ENCODE peak calls at places on chromosome 2, in six cellular contexts. Z is right lobe of liver; I is cardiac muscle cell; A is CD4-positive, alpha-beta memory T cell; U is H1; N is suprapubic skin. S is an unnamed sample.

GRCh38 chr2:238247841-238248440 is 8.1 kb upstream of the HES6 start:
- DNase-seq in Z (no peak), I (no peak), A (no peak), U (no peak), N (no peak), S (no peak)

GRCh38 chr2:47516496-47517104 is 113.6 kb downstream of the MSH2 start:
- DNase-seq in Z (no peak), I (no peak), A (no peak), U (no peak), N (no peak), S (no peak)

GRCh38 chr2:161063074-161063945 is 96.9 kb upstream of the TANK start:
- DNase-seq in Z (peak; percentile 67), I (peak; percentile 89), A (peak; percentile 62), U (peak; percentile 41), N (peak; percentile 88), S (peak; percentile 58)

GRCh38 chr2:135189148-135189547 is 137.1 kb downstream of the RAB3GAP1 start:
- DNase-seq in Z (no peak), I (no peak), A (no peak), U (no peak), N (no peak), S (no peak)

GRCh38 chr2:130917006-130917688 is 80.4 kb downstream of the ARHGEF4 start:
- DNase-seq in Z (no peak), I (no peak), A (no peak), U (no peak), N (no peak), S (no peak)

GRCh38 chr2:200086911-200087310 is 131.5 kb downstream of the MAIP1 start:
- DNase-seq in Z (no peak), I (no peak), A (no peak), U (no peak), N (no peak), S (no peak)

GRCh38 chr2:42142476-42143184 is 26.5 kb upstream of the EML4 start:
- DNase-seq in Z (no peak), I (peak; percentile 79), A (no peak), U (no peak), N (no peak), S (peak; percentile 73)

GRCh38 chr2:144938308-144938709 is 418.4 kb upstream of the ZEB2 start:
- DNase-seq in Z (no peak), I (peak; percentile 94), A (no peak), U (no peak), N (no peak), S (no peak)

GRCh38 chr2:170972508-170973224 is 43.6 kb downstream of the GORASP2 start:
- DNase-seq in Z (peak; percentile 60), I (no peak), A (no peak), U (no peak), N (no peak), S (no peak)

GRCh38 chr2:233252227-233252626 is 754 bp downstream of the ATG16L1 start:
- DNase-seq in Z (no peak), I (no peak), A (peak; percentile 20), U (no peak), N (no peak), S (no peak)

GRCh38 chr2:225465827-225466226 is 66.3 kb downstream of the NYAP2 start:
- DNase-seq in Z (no peak), I (no peak), A (no peak), U (peak; percentile 41), N (no peak), S (no peak)

GRCh38 chr2:219658447-219658846 is 31.0 kb downstream of the SLC4A3 start:
- DNase-seq in Z (no peak), I (peak; percentile 59), A (no peak), U (no peak), N (no peak), S (no peak)

GRCh38 chr2:39484206-39484605 is 47.1 kb upstream of the MAP4K3 start:
- DNase-seq in Z (no peak), I (no peak), A (no peak), U (no peak), N (no peak), S (no peak)

GRCh38 chr2:153872311-153873061 is 764 bp downstream of the GALNT13 start:
- DNase-seq in Z (no peak), I (no peak), A (no peak), U (no peak), N (no peak), S (peak; percentile 8)

GRCh38 chr2:108604196-108604595 is 69.9 kb downstream of the LIMS1 start:
- DNase-seq in Z (no peak), I (no peak), A (no peak), U (no peak), N (no peak), S (no peak)

GRCh38 chr2:74179063-74179865 is 585 bp upstream of the MOB1A start:
- DNase-seq in Z (no peak), I (peak; percentile 13), A (no peak), U (no peak), N (no peak), S (no peak)

GRCh38 chr2:238493880-238494572 is 67.3 kb downstream of the ASB1 start:
- DNase-seq in Z (no peak), I (no peak), A (no peak), U (no peak), N (peak; percentile 15), S (no peak)

GRCh38 chr2:5052905-5053304 is 639.3 kb upstream of the SOX11 start:
- DNase-seq in Z (no peak), I (no peak), A (no peak), U (no peak), N (no peak), S (no peak)

GRCh38 chr2:40230717-40231300 is 221.1 kb downstream of the SLC8A1 start:
- DNase-seq in Z (no peak), I (peak; percentile 20), A (no peak), U (no peak), N (no peak), S (no peak)

GRCh38 chr2:196711625-196712024 is 72.1 kb downstream of the CCDC150 start:
- DNase-seq in Z (no peak), I (no peak), A (no peak), U (no peak), N (no peak), S (no peak)

GRCh38 chr2:62785810-62786593 is 80.5 kb downstream of the EHBP1 start:
- DNase-seq in Z (no peak), I (peak; percentile 62), A (no peak), U (no peak), N (no peak), S (no peak)

GRCh38 chr2:213306320-213306942 is 22.2 kb downstream of the SPAG16 start:
- DNase-seq in Z (peak; percentile 78), I (peak; percentile 88), A (no peak), U (no peak), N (no peak), S (no peak)

GRCh38 chr2:147133273-147133901 is 711.4 kb upstream of the ACVR2A start:
- DNase-seq in Z (no peak), I (peak; percentile 11), A (no peak), U (no peak), N (no peak), S (no peak)

GRCh38 chr2:157895531-157895930 is 19.4 kb upstream of the ACVR1 start:
- DNase-seq in Z (no peak), I (no peak), A (no peak), U (no peak), N (no peak), S (no peak)

GRCh38 chr2:146734791-146735190 is 1110.0 kb upstream of the ACVR2A start:
- DNase-seq in Z (no peak), I (no peak), A (no peak), U (no peak), N (no peak), S (no peak)

GRCh38 chr2:99184811-99185210 is 3.8 kb downstream of the MRPL30 start:
- DNase-seq in Z (no peak), I (no peak), A (no peak), U (no peak), N (no peak), S (no peak)

DNA sequence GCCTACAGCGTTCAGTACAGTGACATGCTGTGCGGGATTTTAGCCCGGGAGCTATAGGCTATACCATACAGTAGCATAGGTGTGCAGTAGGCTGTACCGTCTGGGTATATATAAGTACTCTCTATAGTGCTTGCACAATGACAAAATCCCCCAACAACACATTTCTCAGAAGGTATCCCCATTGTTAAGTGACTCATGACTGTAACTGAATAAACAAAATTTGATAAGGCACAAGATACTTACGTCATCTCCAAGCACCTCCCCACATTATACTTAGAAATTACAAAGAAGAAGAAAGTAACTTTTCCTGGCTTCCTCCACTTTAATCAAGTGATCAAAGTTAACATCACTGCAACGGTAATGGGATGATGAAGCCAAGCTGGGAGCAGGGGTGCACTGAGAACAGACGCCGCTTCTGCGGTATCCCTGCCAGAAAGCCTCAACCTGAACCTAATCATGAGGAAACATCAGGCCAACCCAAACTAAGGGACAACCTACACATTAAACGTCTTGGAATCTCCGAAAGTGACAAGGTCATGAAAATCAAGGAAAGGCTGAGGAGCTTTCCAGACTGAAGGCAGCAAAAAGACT is 9.6 kb downstream of the TNS1 start:
- DNase-seq in Z (no peak), I (peak; percentile 76), A (no peak), U (no peak), N (no peak), S (no peak)
- H3K4me3 ChIP-seq in Z (no peak overlapping the region), I (no peak overlapping the region), A (no peak overlapping the region), U (no peak overlapping the region), N (no peak overlapping the region), S (no peak overlapping the region)

DNA sequence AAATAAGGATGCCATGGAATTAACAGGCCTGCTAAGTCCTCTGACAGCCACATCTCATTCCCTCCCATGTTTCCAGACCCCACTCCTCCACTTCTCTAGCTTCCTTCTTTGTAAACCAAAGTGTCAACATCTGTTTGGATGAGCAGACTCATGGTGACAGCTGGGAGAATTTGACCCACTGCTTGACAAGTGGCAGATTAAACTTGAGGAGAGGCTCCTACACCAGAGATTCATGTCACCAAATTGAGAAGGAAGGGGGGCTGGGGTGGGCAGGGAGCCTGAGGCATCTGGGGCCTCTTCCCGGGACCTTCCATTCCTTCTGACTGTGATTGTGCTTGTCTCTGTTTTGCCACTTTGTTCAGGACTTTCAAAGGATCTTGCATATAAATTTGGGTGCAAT is 41.0 kb upstream of the IGFBP5 start:
- DNase-seq in Z (no peak), I (no peak), A (no peak), U (no peak), N (no peak), S (no peak)
- H3K4me1 ChIP-seq in Z (peaks cover 20% of the 10 kb centered on the region), I (peaks cover 11% of the 10 kb centered on the region), A (no peaks in the 10 kb centered on the region), U (peaks cover 10% of the 10 kb centered on the region), N (peaks cover 6% of the 10 kb centered on the region), S (no peaks in the 10 kb centered on the region)

DNA sequence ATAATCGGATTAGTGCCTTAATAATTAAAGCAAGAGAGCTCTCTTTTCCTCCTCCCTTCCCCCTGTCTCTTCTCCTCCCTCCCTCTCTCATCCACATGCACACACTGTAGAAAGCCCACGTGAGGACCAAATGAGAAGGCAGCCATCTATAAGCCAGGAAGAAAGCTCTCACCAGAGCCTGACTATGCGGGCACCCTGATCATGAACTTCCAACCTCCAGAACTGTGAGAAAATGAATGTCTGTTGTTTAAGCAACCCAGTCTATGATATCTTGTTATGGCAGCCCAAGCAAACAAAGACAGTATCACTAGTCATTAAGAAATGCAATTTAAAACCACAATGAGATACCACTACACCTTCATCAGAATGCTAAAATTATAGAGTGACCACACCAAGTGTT is 220.3 kb downstream of the EN1 start:
- DNase-seq in Z (no peak), I (no peak), A (no peak), U (no peak), N (no peak), S (no peak)
- H3K27me3 ChIP-seq in Z (no peaks in the 10 kb centered on the region), I (no peaks in the 10 kb centered on the region), A (no peaks in the 10 kb centered on the region), U (no peaks in the 10 kb centered on the region), N (no peaks in the 10 kb centered on the region), S (no peaks in the 10 kb centered on the region)

DNA sequence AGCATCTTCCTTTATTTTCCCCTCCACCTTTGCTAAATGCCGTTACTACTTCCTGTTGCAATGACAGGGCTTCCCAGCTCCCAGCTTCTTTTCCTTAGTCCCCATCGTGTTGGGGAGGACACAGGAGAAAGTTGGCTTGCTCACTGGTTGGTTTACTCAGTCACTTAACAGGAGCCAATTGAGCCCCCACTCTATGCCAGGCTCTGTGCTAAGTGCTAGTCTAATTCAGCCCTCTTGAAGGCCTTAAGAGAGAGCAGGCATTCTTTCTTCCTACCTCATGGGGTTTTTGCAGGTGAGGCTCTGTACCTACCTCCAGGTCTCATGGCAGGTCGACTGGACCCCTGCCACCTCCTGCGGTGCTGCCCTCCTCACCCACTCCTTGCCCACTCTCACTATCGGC is 20.1 kb downstream of the TANC1 start:
- DNase-seq in Z (no peak), I (no peak), A (no peak), U (no peak), N (no peak), S (no peak)
- H3K4me3 ChIP-seq in Z (no peak overlapping the region), I (no peak overlapping the region), A (no peak overlapping the region), U (no peak overlapping the region), N (no peak overlapping the region), S (no peak overlapping the region)